ENCODE peak calls at places on chromosomes 2 and 18, in five cellular contexts. Y, F, X, I and W are unnamed samples.

GRCh38 chr2:111168528-111168929 is 47.8 kb downstream of the BCL2L11 start:
- DNase-seq in F (no peak), Y (peak), I (peak), X (peak), W (no peak)

GRCh38 chr2:180655842-180656454 is 324.5 kb upstream of the UBE2E3 start:
- DNase-seq in Y (no peak), X (no peak), F (no peak), I (no peak), W (no peak)

GRCh38 chr2:136407952-136408318 is 290.0 kb upstream of the CXCR4 start:
- DNase-seq in X (no peak), F (no peak), I (no peak), Y (no peak), W (no peak)

GRCh38 chr2:143553261-143553660 is 424.0 kb downstream of the ARHGAP15 start:
- DNase-seq in I (no peak), X (no peak), Y (no peak), F (no peak), W (no peak)

GRCh38 chr18:9575558-9575957 is 38.8 kb downstream of the PPP4R1 start:
- DNase-seq in Y (peak), F (peak), X (peak), I (peak), W (peak)

GRCh38 chr18:26215247-26215970 is 10.8 kb upstream of the TAF4B start:
- DNase-seq in Y (no peak), X (no peak), I (peak), F (no peak), W (no peak)

GRCh38 chr18:48134609-48135008 is 204.2 kb upstream of the SMAD2 start:
- DNase-seq in F (no peak), Y (no peak), X (no peak), I (no peak), W (no peak)

GRCh38 chr2:233470007-233470687 is 96.4 kb downstream of the USP40 start:
- DNase-seq in F (no peak), X (no peak), Y (no peak), I (no peak), W (peak)

GRCh38 chr2:202269585-202269984 is 4.0 kb downstream of the NOP58 start:
- DNase-seq in X (no peak), I (no peak), F (no peak), Y (no peak), W (no peak)

GRCh38 chr2:42100696-42101585 is 53.1 kb downstream of the PKDCC start:
- DNase-seq in I (peak), F (peak), Y (peak), X (no peak), W (no peak)

GRCh38 chr2:209451209-209451822 is 27.5 kb downstream of the MAP2 start:
- DNase-seq in X (no peak), Y (no peak), I (no peak), F (peak), W (no peak)

GRCh38 chr2:63553049-63553448 is 35.2 kb downstream of the WDPCP start:
- DNase-seq in I (no peak), Y (no peak), X (no peak), F (no peak), W (no peak)

GRCh38 chr18:9951022-9951859 is 37.4 kb downstream of the VAPA start:
- DNase-seq in X (peak), Y (peak), I (no peak), F (peak), W (no peak)

GRCh38 chr2:237475704-237476107 is 11.3 kb upstream of the MLPH start:
- DNase-seq in X (no peak), I (no peak), Y (peak), F (no peak), W (no peak)

GRCh38 chr2:53768233-53768542 is 584 bp downstream of the CHAC2 start:
- DNase-seq in X (no peak), Y (peak), F (peak), I (no peak), W (no peak)

GRCh38 chr18:8428951-8429350 is 180.3 kb upstream of the RAB12 start:
- DNase-seq in Y (no peak), I (no peak), F (no peak), X (no peak), W (no peak)

GRCh38 chr2:146666336-146666735 is 1178.5 kb upstream of the ACVR2A start:
- DNase-seq in Y (no peak), X (no peak), I (no peak), F (no peak), W (no peak)

GRCh38 chr18:34158881-34159690 is 65.6 kb downstream of the NOL4 start:
- DNase-seq in F (peak), Y (no peak), X (no peak), I (peak), W (no peak)

GRCh38 chr2:2024751-2025481 is 280.6 kb upstream of the PXDN start:
- DNase-seq in I (no peak), F (no peak), Y (no peak), X (no peak), W (no peak)

GRCh38 chr2:233919938-233920337 is 2.8 kb downstream of the TRPM8 start:
- DNase-seq in I (no peak), Y (no peak), F (no peak), X (no peak), W (no peak)

GRCh38 chr18:52670903-52671302 is 330.9 kb downstream of the DCC start:
- DNase-seq in I (no peak), Y (no peak), F (no peak), X (peak), W (no peak)

GRCh38 chr2:70084973-70085710 is 2.1 kb upstream of the PCBP1 start:
- DNase-seq in I (no peak), Y (no peak), X (no peak), F (peak), W (no peak)

GRCh38 chr18:72419914-72420313 is 124.2 kb downstream of the CBLN2 start:
- DNase-seq in F (no peak), X (no peak), Y (no peak), I (no peak), W (no peak)

GRCh38 chr2:10225291-10226031 is 77.2 kb upstream of the HPCAL1 start:
- DNase-seq in Y (no peak), F (peak), X (no peak), I (no peak), W (no peak)

GRCh38 chr18:46877329-46877987 is 39.8 kb downstream of the PIAS2 start:
- DNase-seq in X (no peak), Y (no peak), I (no peak), F (no peak), W (no peak)

GRCh38 chr2:54572262-54572635 is 116.1 kb downstream of the SPTBN1 start:
- DNase-seq in I (no peak), X (peak), F (no peak), Y (peak), W (peak)

GRCh38 chr2:207933396-207934045 is 91.8 kb downstream of the PLEKHM3 start:
- DNase-seq in X (no peak), F (no peak), Y (no peak), I (no peak), W (no peak)

GRCh38 chr2:239961662-239962220 is 63.4 kb downstream of the NDUFA10 start:
- DNase-seq in I (no peak), F (no peak), X (no peak), Y (no peak), W (no peak)

GRCh38 chr2:127104166-127104660 is 2.7 kb downstream of the BIN1 start:
- DNase-seq in I (no peak), F (peak), Y (no peak), X (no peak), W (no peak)

GRCh38 chr2:66515743-66516142 is 80.8 kb downstream of the MEIS1 start:
- DNase-seq in F (no peak), I (no peak), Y (no peak), X (no peak), W (no peak)

GRCh38 chr2:152298754-152299153 is 36.2 kb upstream of the FMNL2 start:
- DNase-seq in I (no peak), F (no peak), X (no peak), Y (no peak), W (no peak)

GRCh38 chr2:28955492-28955891 is 25.6 kb upstream of the TOGARAM2 start:
- DNase-seq in X (no peak), I (no peak), F (no peak), Y (no peak), W (no peak)

GRCh38 chr18:9513971-9514512 is 38.7 kb downstream of the RALBP1 start:
- DNase-seq in X (no peak), Y (peak), F (no peak), I (no peak), W (no peak)

GRCh38 chr18:58044370-58045264 is 591 bp downstream of the NEDD4L start:
- DNase-seq in X (no peak), I (peak), F (peak), Y (peak), W (no peak)

GRCh38 chr2:120383631-120384477 is 37.9 kb downstream of the INHBB start:
- DNase-seq in I (no peak), Y (no peak), F (no peak), X (no peak), W (no peak)

GRCh38 chr2:20494246-20494645 is 47.4 kb downstream of the RHOB start:
- DNase-seq in I (no peak), X (no peak), F (no peak), Y (no peak), W (no peak)

GRCh38 chr2:43469713-43470112 is 126.1 kb downstream of the THADA start:
- DNase-seq in X (no peak), I (no peak), Y (no peak), F (no peak), W (no peak)

GRCh38 chr2:161681043-161681442 is 56.8 kb downstream of the SLC4A10 start:
- DNase-seq in X (no peak), I (no peak), F (no peak), Y (no peak), W (no peak)

GRCh38 chr2:105737980-105738657 is 6.6 kb upstream of the NCK2 start:
- DNase-seq in Y (no peak), I (no peak), X (no peak), F (no peak), W (no peak)